ENCODE peak calls at places on chromosomes 12 and 14, in seven cellular contexts. R is astrocyte of the spinal cord; E is CD8-positive, alpha-beta T cell; W is nephron progenitor cell; G is coronary artery; K is MCF 10A; L is breast epithelium. A is an unnamed sample.

GRCh38 chr14:71231521-71232393 is 324.5 kb downstream of the PCNX1 start:
- DNase-seq in W (no peak), R (no peak), K (no peak), E (no peak), L (no peak), G (no peak), A (no peak)

GRCh38 chr12:14716848-14717444 is 20.5 kb upstream of the GUCY2C start:
- DNase-seq in E (peak; percentile 45), L (no peak), G (no peak), W (peak; percentile 20), R (peak; percentile 37), K (peak; percentile 60), A (peak; percentile 16)

GRCh38 chr12:3594966-3595365 is 104.0 kb downstream of the PRMT8 start:
- DNase-seq in E (no peak), W (no peak), K (no peak), G (no peak), R (no peak), L (no peak), A (no peak)

GRCh38 chr12:45745861-45746277 is 16.4 kb downstream of the ARID2 start:
- DNase-seq in K (peak; percentile 27), W (no peak), G (no peak), E (no peak), R (peak; percentile 32), L (no peak), A (no peak)

GRCh38 chr12:109462868-109463692 is 14.0 kb downstream of the KCTD10 start:
- DNase-seq in R (peak; percentile 99), W (peak; percentile 56), L (peak; percentile 70), G (peak; percentile 93), E (no peak), K (peak; percentile 91), A (peak; percentile 21)

GRCh38 chr12:56487448-56488040 is 417 bp downstream of the GLS2 start:
- DNase-seq in E (no peak), W (peak; percentile 57), L (no peak), R (no peak), K (peak; percentile 38), G (no peak), A (peak; percentile 20)

GRCh38 chr12:97404549-97404948 is 58.1 kb upstream of the RMST start:
- DNase-seq in K (peak; percentile 43), L (no peak), E (no peak), R (peak; percentile 42), W (peak; percentile 57), G (no peak), A (peak; percentile 54)

GRCh38 chr12:54251667-54252284 is 28.1 kb downstream of the CBX5 start:
- DNase-seq in G (no peak), E (no peak), L (no peak), W (no peak), K (peak; percentile 58), R (peak; percentile 51), A (no peak)

GRCh38 chr12:96068636-96069035 is 33.2 kb upstream of the LTA4H start:
- DNase-seq in L (no peak), R (no peak), K (no peak), W (no peak), E (no peak), G (no peak), A (no peak)

GRCh38 chr12:96068111-96068510 is 32.7 kb upstream of the LTA4H start:
- DNase-seq in K (no peak), L (no peak), G (no peak), R (no peak), W (no peak), E (no peak), A (no peak)

GRCh38 chr12:96073346-96074336 is 38.3 kb upstream of the LTA4H start:
- DNase-seq in R (no peak), L (no peak), K (peak; percentile 46), W (no peak), E (no peak), G (no peak), A (no peak)

GRCh38 chr12:96069511-96070231 is 34.3 kb upstream of the LTA4H start:
- DNase-seq in W (no peak), R (no peak), G (no peak), L (no peak), K (no peak), E (no peak), A (no peak)

DNA sequence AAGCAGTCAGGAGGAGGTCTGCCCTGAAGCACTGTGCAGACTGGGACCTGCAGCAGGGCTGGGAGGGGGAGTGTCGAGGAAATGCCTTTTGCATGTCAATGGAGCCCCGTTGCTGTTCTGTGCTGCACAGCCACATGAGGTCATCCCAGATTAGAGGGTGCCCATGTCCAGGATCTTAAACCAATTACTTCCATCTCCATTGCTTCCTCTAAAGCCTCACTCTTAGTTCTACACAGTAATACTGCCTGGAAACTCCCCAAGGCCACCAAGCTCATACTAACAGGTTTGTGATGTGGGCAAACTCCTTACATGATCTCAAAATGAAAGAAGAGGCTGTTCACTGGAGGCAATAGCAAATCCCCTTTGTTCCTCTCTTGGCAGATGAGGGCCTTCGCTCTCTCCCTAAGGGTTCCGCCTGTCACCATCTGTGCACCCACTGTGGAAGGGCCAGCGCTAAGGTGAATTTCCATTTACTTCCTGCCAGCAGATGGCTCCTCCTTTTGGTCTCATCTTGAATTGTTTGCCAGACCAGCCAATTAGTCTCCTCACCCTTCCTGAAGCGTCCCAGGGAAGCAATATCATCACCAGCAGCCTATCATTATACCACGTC is 35.4 kb upstream of the LTA4H start:
- DNase-seq in R (peak; percentile 25), L (no peak), W (no peak), K (peak; percentile 22), E (no peak), G (no peak), A (no peak)
- TF ChIP-seq CTCF in R (no peak), L (no peak), W (no peak), K (no peak), E (no peak), G (no peak), A (no peak)

GRCh38 chr14:26398616-26399015 is 199.2 kb downstream of the NOVA1 start:
- DNase-seq in K (no peak), E (no peak), W (no peak), G (no peak), R (no peak), L (no peak), A (no peak)

GRCh38 chr14:26389646-26390508 is 208.0 kb downstream of the NOVA1 start:
- DNase-seq in G (no peak), L (no peak), E (no peak), W (no peak), R (peak; percentile 77), K (peak; percentile 1), A (no peak)

GRCh38 chr14:26392498-26392897 is 205.3 kb downstream of the NOVA1 start:
- DNase-seq in W (no peak), K (no peak), R (no peak), E (no peak), L (no peak), G (no peak), A (no peak)

GRCh38 chr14:26395726-26396125 is 202.1 kb downstream of the NOVA1 start:
- DNase-seq in G (no peak), K (no peak), E (no peak), W (no peak), L (no peak), R (no peak), A (no peak)

DNA sequence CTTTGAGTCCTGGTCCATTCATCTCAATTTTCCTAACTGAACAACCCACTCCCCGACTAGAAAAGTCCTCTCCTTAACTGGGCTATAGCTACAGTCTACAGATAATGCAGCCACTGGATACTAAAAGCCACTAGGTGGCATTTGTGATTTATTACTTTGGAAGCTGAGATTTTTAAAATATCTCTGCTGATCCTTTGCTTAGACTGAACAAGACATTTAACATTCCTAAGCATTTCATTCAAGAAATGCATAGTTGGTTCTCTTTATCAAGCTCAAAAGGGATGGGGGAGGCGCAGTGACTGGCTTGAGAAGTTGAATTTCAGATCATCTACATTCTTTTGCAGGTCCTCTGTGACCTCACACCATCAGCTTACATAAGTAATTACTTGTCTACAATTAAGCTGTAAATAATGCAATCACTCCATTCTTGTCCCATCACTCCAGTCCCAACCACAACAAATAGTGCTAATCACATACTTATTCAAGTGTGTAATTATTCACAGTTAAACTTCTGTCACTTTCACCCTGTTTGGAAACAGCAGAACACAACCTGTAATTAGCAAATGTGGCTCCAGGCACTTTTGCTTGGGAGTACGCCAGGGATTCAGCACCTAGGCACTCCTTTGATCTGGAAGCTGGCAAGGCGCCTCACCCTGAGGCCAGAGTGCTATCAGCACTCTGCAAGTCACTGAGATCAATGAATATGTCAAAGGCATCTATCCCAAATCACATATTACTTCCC is 203.5 kb downstream of the NOVA1 start:
- DNase-seq in E (no peak), W (no peak), K (peak; percentile 1), R (peak; percentile 17), L (no peak), G (no peak), A (no peak)
- TF ChIP-seq CTCF in E (no peak), W (no peak), K (peak; percentile 19), R (peak; percentile 27), L (no peak), G (peak; percentile 29), A (peak; percentile 51)

DNA sequence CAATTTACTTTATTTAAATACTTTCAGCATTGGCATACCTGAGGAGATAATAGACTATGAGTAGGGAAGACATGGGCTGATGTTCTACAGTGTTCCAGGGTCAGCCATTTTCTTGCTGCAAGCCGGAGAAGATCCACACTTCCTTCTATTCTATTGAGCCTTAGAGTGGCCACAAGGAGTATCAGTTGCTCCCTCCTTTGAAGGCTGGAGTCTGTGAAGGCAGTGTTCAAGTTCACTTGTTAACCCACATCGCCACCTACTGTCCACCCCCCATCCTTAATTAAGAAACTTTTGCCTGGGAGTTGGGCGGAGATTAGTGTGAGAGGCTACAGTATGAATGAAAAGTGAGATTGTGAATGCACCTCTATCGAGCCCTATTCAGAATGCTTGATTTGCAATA is 666.6 kb downstream of the NRXN3 start:
- DNase-seq in R (peak; percentile 64), G (no peak), W (peak; percentile 71), K (peak; percentile 76), E (no peak), L (no peak), A (peak; percentile 72)
- TF ChIP-seq CTCF in R (peak; percentile 53), G (no peak), W (peak; percentile 64), K (peak; percentile 66), E (no peak), L (peak; percentile 9), A (peak; percentile 72)

GRCh38 chr12:68899251-68899771 is 33.7 kb downstream of the CPM start:
- DNase-seq in K (peak; percentile 84), W (no peak), R (peak; percentile 79), G (no peak), E (no peak), L (no peak), A (no peak)
- TF ChIP-seq CTCF in K (peak; percentile 78), W (no peak), R (peak; percentile 69), G (no peak), E (no peak), L (no peak), A (no peak)